ENCODE peak calls at places on chromosomes 7 and 10, in four cellular contexts. R, D, C and H are unnamed samples.

GRCh38 chr10:80279146-80279545 is 10.3 kb downstream of the MAT1A start:
- DNase-seq in R (no peak), D (no peak), C (no peak), H (no peak)

GRCh38 chr7:100077205-100077604 is 4.3 kb downstream of the ZNF3 start:
- DNase-seq in C (no peak), R (no peak), D (peak; percentile 33), H (no peak)

GRCh38 chr7:26443006-26443405 is 151.3 kb downstream of the SNX10 start:
- DNase-seq in D (no peak), R (no peak), C (no peak), H (no peak)

GRCh38 chr7:151705744-151706567 is 171.0 kb downstream of the PRKAG2 start:
- DNase-seq in C (peak; percentile 33), R (peak; percentile 37), D (no peak), H (peak; percentile 88)

GRCh38 chr7:22655781-22656180 is 71.2 kb upstream of the IL6 start:
- DNase-seq in R (no peak), C (no peak), D (no peak), H (no peak)

GRCh38 chr10:2882628-2883027 is 184.7 kb upstream of the PFKP start:
- DNase-seq in D (no peak), R (no peak), C (no peak), H (peak; percentile 99)

GRCh38 chr7:151025924-151026671 is 1.8 kb upstream of the ATG9B start:
- DNase-seq in C (no peak), R (no peak), D (no peak), H (no peak)

GRCh38 chr7:135808206-135808605 is 59.6 kb upstream of the FAM180A start:
- DNase-seq in C (no peak), R (no peak), D (no peak), H (no peak)

GRCh38 chr10:121627810-121628209 is 29.6 kb upstream of the FGFR2 start:
- DNase-seq in D (no peak), R (no peak), C (no peak), H (no peak)

GRCh38 chr10:47449102-47449978 is 34.6 kb downstream of the ANXA8 start:
- DNase-seq in D (peak; percentile 20), R (no peak), C (no peak), H (no peak)

GRCh38 chr7:139566736-139567646 is 43.5 kb downstream of the CLEC2L start:
- DNase-seq in C (no peak), D (no peak), R (no peak), H (no peak)

GRCh38 chr10:105837951-105838350 is 1196.9 kb downstream of the SORCS3 start:
- DNase-seq in C (peak; percentile 67), R (no peak), D (no peak), H (peak; percentile 63)

GRCh38 chr7:69595415-69595814 is 2.9 kb upstream of the AUTS2 start:
- DNase-seq in C (no peak), R (no peak), D (no peak), H (no peak)

GRCh38 chr7:127391591-127392181 is 822 bp downstream of the ZNF800 start:
- DNase-seq in D (peak; percentile 39), C (peak; percentile 73), R (peak; percentile 11), H (peak; percentile 81)